ENCODE peak calls at places on chromosomes 16 and 17, in four cellular contexts. One of them, this sample, is unnamed.

GRCh38 chr17:12089809-12090384 is 69.2 kb downstream of the MAP2K4 start:
- DNase-seq in HepG2: peak; percentile 69
- DNase-seq in GM12878: no peak
- DNase-seq in K562: peak; percentile 21
- DNase-seq in this sample: no peak

GRCh38 chr16:29821663-29822115 is 1.4 kb downstream of the MVP start:
- DNase-seq in HepG2: no peak
- DNase-seq in K562: no peak
- DNase-seq in GM12878: no peak
- DNase-seq in this sample: no peak

GRCh38 chr16:18829221-18829620 is 27.9 kb upstream of the ARL6IP1 start:
- DNase-seq in GM12878: no peak
- DNase-seq in HepG2: no peak
- DNase-seq in K562: no peak
- DNase-seq in this sample: no peak

GRCh38 chr17:50638851-50639767 is 4.4 kb downstream of the ABCC3 start:
- DNase-seq in K562: no peak
- DNase-seq in HepG2: peak; percentile 58
- DNase-seq in GM12878: no peak
- DNase-seq in this sample: no peak

GRCh38 chr16:87344931-87345631 is 27.9 kb upstream of the C16orf95 start:
- DNase-seq in HepG2: no peak
- DNase-seq in K562: no peak
- DNase-seq in GM12878: no peak
- DNase-seq in this sample: no peak

GRCh38 chr16:68452176-68452575 is 3.9 kb upstream of the SMPD3 start:
- DNase-seq in GM12878: no peak
- DNase-seq in HepG2: no peak
- DNase-seq in K562: no peak
- DNase-seq in this sample: no peak

GRCh38 chr16:89193576-89194293 is 6.6 kb downstream of the SLC22A31 start:
- DNase-seq in K562: no peak
- DNase-seq in HepG2: no peak
- DNase-seq in GM12878: no peak
- DNase-seq in this sample: no peak

GRCh38 chr16:59702531-59702930 is 968.4 kb upstream of the GOT2 start:
- DNase-seq in GM12878: no peak
- DNase-seq in K562: no peak
- DNase-seq in HepG2: no peak
- DNase-seq in this sample: no peak

GRCh38 chr16:70780546-70780945 is 20.4 kb downstream of the VAC14 start:
- DNase-seq in K562: no peak
- DNase-seq in HepG2: no peak
- DNase-seq in GM12878: no peak
- DNase-seq in this sample: no peak

GRCh38 chr16:70779361-70779760 is 21.6 kb downstream of the VAC14 start:
- DNase-seq in GM12878: no peak
- DNase-seq in HepG2: no peak
- DNase-seq in K562: no peak
- DNase-seq in this sample: no peak

GRCh38 chr16:70784692-70785317 is 16.2 kb downstream of the VAC14 start:
- DNase-seq in HepG2: no peak
- DNase-seq in K562: no peak
- DNase-seq in GM12878: no peak
- DNase-seq in this sample: no peak

GRCh38 chr16:70781800-70782199 is 19.2 kb downstream of the VAC14 start:
- DNase-seq in K562: no peak
- DNase-seq in GM12878: no peak
- DNase-seq in HepG2: no peak
- DNase-seq in this sample: no peak

GRCh38 chr16:70782237-70782636 is 18.7 kb downstream of the VAC14 start:
- DNase-seq in GM12878: no peak
- DNase-seq in K562: no peak
- DNase-seq in HepG2: no peak
- DNase-seq in this sample: no peak
- TF ChIP-seq CREM in GM12878: no peak
- TF ChIP-seq CREM in K562: no peak
- TF ChIP-seq CREM in HepG2: no peak
- TF ChIP-seq CREM in this sample: no peak

DNA sequence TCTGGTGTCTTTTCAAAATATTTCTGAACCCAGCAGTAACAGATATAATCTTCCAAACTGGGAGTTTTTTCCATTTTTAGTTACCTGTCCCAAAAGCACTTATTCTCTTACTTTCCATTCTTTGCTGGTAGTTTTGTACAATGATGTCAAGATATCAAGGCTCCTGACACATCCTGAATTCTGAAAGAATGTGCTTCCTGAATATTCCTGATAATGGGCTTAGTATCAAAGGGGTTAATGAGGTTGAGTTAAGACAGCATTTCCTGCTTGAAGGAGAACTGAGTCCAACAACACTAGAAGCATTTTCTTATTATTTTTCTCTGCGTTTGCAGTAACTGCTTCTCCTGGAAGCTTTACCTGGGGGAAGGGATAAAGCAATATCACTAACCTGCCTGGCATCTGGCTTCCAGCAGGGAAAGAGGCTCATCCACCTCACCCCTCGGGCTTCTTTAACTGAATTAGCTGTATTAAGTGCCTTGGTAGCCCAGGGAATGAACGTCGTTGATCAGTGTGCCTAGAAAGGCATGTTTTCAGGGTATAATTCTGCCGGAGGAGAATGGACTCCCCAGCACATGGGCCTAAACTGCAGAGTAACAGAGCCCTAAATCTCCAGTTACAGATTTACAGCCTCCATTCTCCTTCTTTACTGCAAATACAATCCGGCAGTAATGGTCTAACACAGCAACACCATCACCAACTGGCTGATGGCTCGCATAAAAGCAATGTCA is 134.4 kb downstream of the SNX11 start:
- DNase-seq in K562: no peak
- DNase-seq in GM12878: no peak
- DNase-seq in HepG2: no peak
- DNase-seq in this sample: no peak
- TF ChIP-seq CREM in K562: no peak
- TF ChIP-seq CREM in GM12878: no peak
- TF ChIP-seq CREM in HepG2: no peak
- TF ChIP-seq CREM in this sample: no peak

DNA sequence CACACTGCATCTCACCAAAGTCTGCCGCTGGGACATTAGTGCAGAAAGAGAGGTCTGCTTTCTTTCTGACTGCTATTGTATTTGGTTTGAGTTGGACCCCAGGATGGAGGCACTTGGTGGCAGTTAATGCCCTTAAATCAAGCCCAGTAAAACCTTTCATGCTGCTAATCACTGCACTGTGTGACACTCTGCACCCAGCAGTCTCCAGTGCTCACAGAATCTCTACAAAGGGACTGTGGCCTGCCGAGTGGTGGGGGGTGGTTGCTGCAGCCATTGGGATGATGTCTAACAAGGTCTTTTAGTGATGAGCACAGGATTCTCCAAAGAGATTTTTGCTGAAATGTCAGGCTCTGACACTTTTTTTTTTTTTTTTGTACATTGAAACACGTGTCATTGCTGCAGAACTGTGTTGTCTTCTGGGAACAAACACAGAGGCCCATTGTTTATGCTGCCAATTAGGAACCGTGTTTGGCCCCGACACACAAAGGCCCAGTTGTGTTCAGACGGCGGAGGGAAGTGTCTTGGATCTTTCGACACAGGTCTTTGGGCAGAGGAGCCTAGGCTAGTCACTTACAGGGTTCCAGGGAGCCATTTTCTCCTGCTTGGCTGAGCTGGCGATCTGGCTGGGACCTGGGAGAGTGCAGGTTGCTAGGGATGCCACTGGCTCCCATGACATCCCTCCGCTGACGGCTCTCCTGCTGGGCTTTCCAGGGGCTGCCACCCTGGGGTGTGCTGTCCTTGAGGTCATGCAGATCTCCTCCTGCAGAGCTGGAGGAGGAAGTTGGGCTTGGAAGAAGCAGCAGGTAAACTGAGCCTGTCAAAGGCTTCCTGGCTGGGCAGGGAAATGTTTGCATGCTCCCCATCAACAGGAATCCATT is 16.2 kb upstream of the TNRC6C start:
- DNase-seq in GM12878: no peak
- DNase-seq in HepG2: peak; percentile 76
- DNase-seq in K562: no peak
- DNase-seq in this sample: no peak
- TF ChIP-seq CREM in GM12878: no peak
- TF ChIP-seq CREM in HepG2: no peak
- TF ChIP-seq CREM in K562: no peak
- TF ChIP-seq CREM in this sample: no peak

DNA sequence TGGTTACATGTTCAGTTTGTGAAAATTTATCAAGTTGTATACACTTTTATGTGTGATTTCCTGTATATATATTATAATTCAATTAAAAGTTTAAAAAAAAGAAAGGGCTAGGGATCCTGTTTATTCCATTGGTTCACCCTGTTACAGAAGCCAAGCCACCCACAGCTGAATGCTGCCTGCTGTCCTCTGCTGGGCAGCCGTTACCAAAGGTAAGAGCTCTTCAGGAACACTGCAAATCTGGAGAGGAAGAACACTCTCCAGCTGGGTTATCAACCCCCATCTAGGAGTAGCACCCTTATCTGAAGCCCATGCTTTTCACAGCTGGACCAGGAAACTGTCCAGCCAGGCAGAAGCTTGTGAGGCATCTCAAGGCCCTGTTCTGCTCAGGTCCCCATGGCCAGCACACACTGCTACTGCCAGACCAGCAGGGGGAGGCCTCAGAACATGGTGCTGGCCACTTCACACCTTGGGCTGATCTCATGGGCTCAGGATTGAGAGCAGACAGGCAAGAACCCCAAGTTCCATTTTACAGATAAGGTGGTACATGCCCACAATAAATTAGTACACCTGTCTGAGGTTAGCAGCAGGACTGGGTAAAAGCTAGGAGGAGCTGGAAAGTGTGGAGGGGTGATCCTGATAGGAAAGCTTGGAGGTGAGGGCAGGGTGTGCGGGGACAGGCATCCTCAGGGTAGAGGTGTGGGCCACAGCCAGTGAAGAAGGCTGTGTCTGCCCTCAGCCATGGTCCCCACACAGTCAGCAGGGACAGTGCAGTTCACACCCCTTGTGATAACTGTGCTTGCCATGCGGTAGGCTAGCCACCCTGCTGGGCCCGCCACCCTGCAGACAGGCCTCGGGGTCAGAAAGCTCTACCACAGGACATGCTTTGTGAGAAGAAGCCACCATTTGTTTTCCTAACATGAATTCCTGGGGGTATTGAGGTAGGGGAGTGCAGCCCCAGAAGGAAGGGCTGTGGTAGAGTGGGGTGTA is 54.3 kb upstream of the SREBF1 start:
- DNase-seq in GM12878: no peak
- DNase-seq in HepG2: peak; percentile 70
- DNase-seq in K562: peak; percentile 72
- DNase-seq in this sample: peak; percentile 70
- TF ChIP-seq CREM in GM12878: no peak
- TF ChIP-seq CREM in HepG2: no peak
- TF ChIP-seq CREM in K562: peak; percentile 24
- TF ChIP-seq CREM in this sample: no peak

GRCh38 chr17:78001612-78002011 is 43.1 kb downstream of the TNRC6C start:
- DNase-seq in GM12878: no peak
- DNase-seq in K562: no peak
- DNase-seq in HepG2: no peak
- DNase-seq in this sample: no peak

GRCh38 chr17:77999413-78000173 is 41.1 kb downstream of the TNRC6C start:
- DNase-seq in HepG2: peak; percentile 21
- DNase-seq in K562: no peak
- DNase-seq in GM12878: no peak
- DNase-seq in this sample: no peak

GRCh38 chr17:78001182-78001581 is 42.7 kb downstream of the TNRC6C start:
- DNase-seq in GM12878: no peak
- DNase-seq in HepG2: no peak
- DNase-seq in K562: no peak
- DNase-seq in this sample: no peak

GRCh38 chr17:78002166-78002565 is 43.7 kb downstream of the TNRC6C start:
- DNase-seq in HepG2: no peak
- DNase-seq in K562: no peak
- DNase-seq in GM12878: no peak
- DNase-seq in this sample: no peak

GRCh38 chr17:78000351-78000750 is 41.8 kb downstream of the TNRC6C start:
- DNase-seq in HepG2: no peak
- DNase-seq in GM12878: no peak
- DNase-seq in K562: no peak
- DNase-seq in this sample: no peak
- TF ChIP-seq CREM in HepG2: no peak
- TF ChIP-seq CREM in GM12878: no peak
- TF ChIP-seq CREM in K562: no peak
- TF ChIP-seq CREM in this sample: no peak

DNA sequence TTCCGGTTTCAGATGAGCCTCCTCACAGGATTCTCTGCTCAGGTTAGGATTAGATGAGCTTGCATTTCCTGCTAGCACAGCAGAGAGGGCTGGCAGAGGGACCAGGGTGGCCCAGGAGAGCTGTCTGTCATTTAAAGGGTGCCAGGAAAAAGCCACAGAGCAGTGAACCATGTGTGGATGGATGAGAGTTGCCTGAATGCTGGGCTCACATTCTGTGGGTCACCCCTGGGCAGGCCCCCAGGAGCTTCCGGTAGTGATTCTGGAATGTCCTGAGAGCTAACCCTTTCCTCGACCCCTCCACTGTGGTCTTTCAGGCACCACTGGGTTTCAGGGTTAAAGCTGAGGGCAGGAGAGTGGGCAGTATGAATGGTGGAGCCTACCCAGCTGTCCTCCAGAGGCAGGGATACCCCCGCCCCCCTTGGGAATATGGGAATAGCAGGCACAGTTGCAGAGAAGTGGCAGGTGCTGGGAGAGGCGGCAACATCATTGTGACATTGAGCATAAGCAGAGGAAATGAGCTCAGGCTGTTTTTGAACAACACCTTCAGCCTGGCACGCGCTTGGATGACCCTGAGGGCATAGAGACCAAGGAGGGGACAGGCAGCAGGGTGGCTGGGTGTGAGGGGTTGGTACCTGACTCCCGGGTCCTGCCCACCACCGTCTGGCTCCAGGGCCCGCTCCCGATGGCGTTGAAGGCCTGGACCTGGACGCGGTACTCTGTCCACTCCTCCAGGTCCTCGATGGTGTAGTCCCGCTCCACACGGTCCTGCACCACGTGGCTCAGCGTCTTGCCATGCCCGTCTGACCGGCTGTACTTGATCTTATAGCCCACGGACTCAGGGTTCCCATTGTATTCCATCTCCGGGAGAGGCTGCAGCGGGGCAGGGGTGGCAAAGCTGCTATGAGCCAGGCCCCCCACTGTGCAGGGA is 83.0 kb upstream of the CDC42EP4 start:
- DNase-seq in HepG2: no peak
- DNase-seq in GM12878: no peak
- DNase-seq in K562: no peak
- DNase-seq in this sample: no peak
- TF ChIP-seq CREM in HepG2: no peak
- TF ChIP-seq CREM in GM12878: no peak
- TF ChIP-seq CREM in K562: no peak
- TF ChIP-seq CREM in this sample: no peak

This sample was measured in WTC11.